ENCODE peak calls at places on chromosomes 16 and 17, in six cellular contexts. S is T-helper 2 cell treated with Interferon-gamma antibody and Interleukin-4, amounts not matched to agents 5 μg/mL and 100 μg/mL, for 36 hours; Y is NCI-H1105; B is cardiac fibroblast; Z is amniotic stem cell; A is SHP77. V is an unnamed sample.

GRCh38 chr17:68291836-68292688 is 767 bp downstream of the ARSG start:
- DNase-seq in S (peak), Y (peak), B (peak), Z (no peak), A (no peak), V (no peak)

GRCh38 chr16:11359370-11359769 is 14.1 kb downstream of the RMI2 start:
- DNase-seq in S (no peak), Y (no peak), B (no peak), Z (no peak), A (no peak), V (no peak)

GRCh38 chr16:50121721-50122445 is 31.2 kb upstream of the TENT4B start:
- DNase-seq in S (peak), Y (peak), B (no peak), Z (no peak), A (no peak), V (peak)

GRCh38 chr16:57559075-57559790 is 16.8 kb downstream of the ADGRG5 start:
- DNase-seq in S (no peak), Y (no peak), B (no peak), Z (no peak), A (no peak), V (no peak)

GRCh38 chr16:86025706-86026105 is 126.7 kb downstream of the IRF8 start:
- DNase-seq in S (no peak), Y (no peak), B (no peak), Z (no peak), A (no peak), V (no peak)

GRCh38 chr16:67114793-67115192 is 5.1 kb downstream of the PHAF1 start:
- DNase-seq in S (no peak), Y (no peak), B (no peak), Z (no peak), A (no peak), V (no peak)

GRCh38 chr16:79628501-79628975 is 28.0 kb upstream of the MAF start:
- DNase-seq in S (peak), Y (no peak), B (no peak), Z (no peak), A (no peak), V (no peak)

GRCh38 chr17:77165577-77165976 is 24.8 kb downstream of the SEC14L1 start:
- DNase-seq in S (no peak), Y (no peak), B (no peak), Z (no peak), A (no peak), V (no peak)

GRCh38 chr17:74959826-74960738 is 12.5 kb downstream of the HID1 start:
- DNase-seq in S (no peak), Y (no peak), B (no peak), Z (no peak), A (no peak), V (no peak)

GRCh38 chr17:75289832-75290337 is 652 bp upstream of the SLC25A19 start:
- DNase-seq in S (peak), Y (no peak), B (peak), Z (peak), A (peak), V (no peak)

GRCh38 chr16:66275795-66276428 is 90.6 kb upstream of the CDH5 start:
- DNase-seq in S (no peak), Y (peak), B (peak), Z (peak), A (peak), V (peak)

GRCh38 chr17:79272666-79273219 is 198.1 kb downstream of the ENGASE start:
- DNase-seq in S (no peak), Y (peak), B (no peak), Z (no peak), A (no peak), V (no peak)

GRCh38 chr17:58367462-58367861 is 15.5 kb upstream of the SUPT4H1 start:
- DNase-seq in S (no peak), Y (no peak), B (no peak), Z (no peak), A (no peak), V (no peak)